ENCODE peak calls at places on chromosomes 6 and 20, in four cellular contexts. D, M, T and Q are unnamed samples.

GRCh38 chr6:5898563-5898962 is 108.2 kb downstream of the NRN1 start:
- DNase-seq in D (no peak), M (no peak), T (no peak), Q (no peak)

GRCh38 chr20:13396826-13397225 is 175.8 kb downstream of the ISM1 start:
- DNase-seq in M (no peak), D (no peak), T (no peak), Q (no peak)

GRCh38 chr6:158666637-158667359 is 16.9 kb downstream of the SYTL3 start:
- DNase-seq in D (peak; percentile 48), M (peak; percentile 77), T (peak; percentile 80), Q (no peak)

GRCh38 chr6:31736026-31736767 is at the start of gene CLIC1:
- DNase-seq in M (peak; percentile 81), D (peak; percentile 86), T (peak; percentile 97), Q (peak; percentile 67)

GRCh38 chr6:110547266-110547964 is 71.0 kb upstream of the SLC22A16 start:
- DNase-seq in T (no peak), M (no peak), D (no peak), Q (no peak)

GRCh38 chr6:39451831-39452230 is 129.3 kb upstream of the KCNK16 start:
- DNase-seq in T (no peak), D (peak; percentile 31), M (peak; percentile 2), Q (no peak)

GRCh38 chr6:84772428-84773132 is 8.2 kb upstream of the TBX18 start:
- DNase-seq in D (no peak), T (no peak), M (no peak), Q (no peak)

GRCh38 chr6:100342830-100343229 is 121.9 kb downstream of the SIM1 start:
- DNase-seq in T (no peak), D (no peak), M (no peak), Q (no peak)

GRCh38 chr20:63917811-63918210 is 22.9 kb downstream of the DNAJC5 start:
- DNase-seq in M (no peak), T (no peak), D (peak; percentile 26), Q (no peak)

GRCh38 chr6:137070303-137070702 is 25.5 kb upstream of the IL20RA start:
- DNase-seq in T (no peak), D (no peak), M (no peak), Q (no peak)

GRCh38 chr20:50595433-50595895 is 85.3 kb downstream of the PTPN1 start:
- DNase-seq in M (no peak), T (no peak), D (no peak), Q (no peak)

GRCh38 chr20:24978493-24978892 is 14.1 kb downstream of the APMAP start:
- DNase-seq in D (no peak), T (no peak), M (no peak), Q (no peak)

GRCh38 chr6:84738996-84739865 is 25.2 kb downstream of the TBX18 start:
- DNase-seq in T (no peak), M (no peak), D (no peak), Q (no peak)

GRCh38 chr20:44003609-44004008 is 89.0 kb downstream of the TOX2 start:
- DNase-seq in D (no peak), T (no peak), M (no peak), Q (no peak)

GRCh38 chr20:13995841-13996240 is 525 bp downstream of the MACROD2 start:
- DNase-seq in D (no peak), M (no peak), T (peak; percentile 50), Q (no peak)

GRCh38 chr6:46491201-46491788 is at the start of gene RCAN2:
- DNase-seq in M (peak; percentile 34), T (peak; percentile 80), D (peak; percentile 64), Q (peak; percentile 68)

GRCh38 chr6:164478426-164478825 is 831.0 kb downstream of the C6orf118 start:
- DNase-seq in M (no peak), T (no peak), D (no peak), Q (no peak)

GRCh38 chr20:25277941-25278521 is 30.1 kb downstream of the PYGB start:
- DNase-seq in D (no peak), M (no peak), T (no peak), Q (no peak)

GRCh38 chr20:9172908-9173307 is 104.0 kb downstream of the PLCB4 start:
- DNase-seq in T (no peak), M (no peak), D (no peak), Q (no peak)

GRCh38 chr20:1944345-1945099 is 49.3 kb downstream of the SIRPA start:
- DNase-seq in D (no peak), T (no peak), M (no peak), Q (no peak)

GRCh38 chr6:149842331-149842730 is 21.8 kb downstream of the LRP11 start:
- DNase-seq in D (no peak), T (no peak), M (no peak), Q (no peak)

GRCh38 chr6:52361945-52362442 is at the start of gene PAQR8:
- DNase-seq in T (peak; percentile 87), M (peak; percentile 79), D (peak; percentile 95), Q (peak; percentile 73)

GRCh38 chr6:45665859-45666258 is 288.1 kb upstream of the SUPT3H start:
- DNase-seq in M (peak; percentile 58), T (no peak), D (no peak), Q (no peak)

GRCh38 chr6:84150680-84151079 is 76.8 kb downstream of the CEP162 start:
- DNase-seq in M (no peak), D (no peak), T (no peak), Q (no peak)

GRCh38 chr20:22312744-22313346 is 271.5 kb downstream of the FOXA2 start:
- DNase-seq in M (peak; percentile 53), T (peak; percentile 21), D (peak; percentile 18), Q (peak; percentile 17)

GRCh38 chr6:26240981-26241770 is 123.8 kb upstream of the BTN3A2 start:
- DNase-seq in M (no peak), D (no peak), T (no peak), Q (no peak)

GRCh38 chr6:54907316-54907715 is 60.7 kb downstream of the FAM83B start:
- DNase-seq in T (no peak), M (no peak), D (peak; percentile 7), Q (peak; percentile 41)